ENCODE peak calls at places on chromosome 15, in four cellular contexts. Z is AG09309, V is Caki2, R is T1000. L is an unnamed sample.

GRCh38 chr15:95935852-95936251 is 394.6 kb upstream of the NR2F2 start:
- DNase-seq in R (no peak), Z (no peak), V (no peak), L (no peak)

GRCh38 chr15:95664435-95664834 is 666.1 kb upstream of the NR2F2 start:
- DNase-seq in Z (no peak), R (no peak), V (no peak), L (no peak)

GRCh38 chr15:74616020-74616939 is 644 bp downstream of the CLK3 start:
- DNase-seq in V (peak), R (no peak), Z (no peak), L (no peak)

GRCh38 chr15:92393994-92394326 is 279 bp downstream of the ST8SIA2 start:
- DNase-seq in R (no peak), Z (no peak), V (no peak), L (no peak)

GRCh38 chr15:88218557-88219214 is 37.9 kb downstream of the NTRK3 start:
- DNase-seq in V (no peak), Z (no peak), R (no peak), L (no peak)

GRCh38 chr15:73442968-73443367 is at the start of gene REC114:
- DNase-seq in R (no peak), V (no peak), Z (no peak), L (no peak)

GRCh38 chr15:73926191-73927002 is at the start of gene LOXL1:
- DNase-seq in Z (no peak), R (peak), V (peak), L (no peak)

GRCh38 chr15:74906193-74906449 is 530 bp downstream of the FAM219B start:
- DNase-seq in R (no peak), Z (no peak), V (no peak), L (no peak)

GRCh38 chr15:66588537-66588936 is 22.7 kb upstream of the LCTL start:
- DNase-seq in V (no peak), R (no peak), Z (no peak), L (no peak)

GRCh38 chr15:76208786-76209424 is 102.4 kb downstream of the ETFA start:
- DNase-seq in Z (no peak), V (no peak), R (no peak), L (no peak)

L was measured in keratinocyte.